ENCODE peak calls at places on chromosomes 6 and 20, in five cellular contexts. P is IMR-90, Y is mesothelial cell of epicardium, J is sigmoid colon, T is astrocyte. F is an unnamed sample.

GRCh38 chr6:69584536-69584912 is 212.3 kb downstream of the LMBRD1 start:
- DNase-seq in T (peak), J (no peak), P (no peak), Y (no peak), F (no peak)

GRCh38 chr6:33271098-33271607 is 523 bp downstream of the VPS52 start:
- DNase-seq in T (no peak), Y (no peak), J (peak), P (no peak), F (no peak)

GRCh38 chr6:33126101-33126714 is 50.4 kb downstream of the HLA-DPB1 start:
- DNase-seq in T (no peak), P (peak), Y (no peak), J (peak), F (peak)

GRCh38 chr20:54345817-54346216 is 129.6 kb upstream of the DOK5 start:
- DNase-seq in T (peak), Y (no peak), J (no peak), P (peak), F (no peak)

GRCh38 chr20:51767018-51767866 is 948 bp downstream of the ATP9A start:
- DNase-seq in T (peak), P (no peak), Y (peak), J (peak), F (peak)

GRCh38 chr6:141307309-141307998 is 825.3 kb upstream of the GJE1 start:
- DNase-seq in J (no peak), P (no peak), T (no peak), Y (no peak), F (no peak)

GRCh38 chr6:2028457-2029038 is 216.9 kb downstream of the GMDS start:
- DNase-seq in P (no peak), T (no peak), Y (no peak), J (no peak), F (no peak)

GRCh38 chr20:39631557-39631956 is 669.4 kb downstream of the DHX35 start:
- DNase-seq in T (peak), P (no peak), J (no peak), Y (no peak), F (no peak)

GRCh38 chr20:34675993-34676641 is 775 bp downstream of the PIGU start:
- DNase-seq in J (no peak), T (no peak), P (no peak), Y (no peak), F (no peak)

GRCh38 chr20:14673164-14673563 is 335.8 kb upstream of the FLRT3 start:
- DNase-seq in Y (no peak), T (no peak), P (no peak), J (no peak), F (no peak)

GRCh38 chr20:4167261-4168004 is 152.1 kb upstream of the RNF24 start:
- DNase-seq in Y (no peak), T (no peak), P (no peak), J (no peak), F (no peak)

GRCh38 chr6:147161974-147162495 is 42.2 kb upstream of the STXBP5 start:
- DNase-seq in T (peak), Y (no peak), P (peak), J (no peak), F (no peak)

GRCh38 chr6:42781811-42782688 is at the start of gene BICRAL:
- DNase-seq in P (peak), Y (peak), T (peak), J (peak), F (peak)

GRCh38 chr6:54188832-54189231 is 77.6 kb downstream of the MLIP start:
- DNase-seq in J (no peak), Y (no peak), T (no peak), P (no peak), F (no peak)

GRCh38 chr20:60206259-60206658 is 248.0 kb downstream of the CDH26 start:
- DNase-seq in Y (no peak), T (peak), J (no peak), P (peak), F (peak)

GRCh38 chr6:33962186-33962585 is 158.4 kb upstream of the MLN start:
- DNase-seq in P (peak), Y (no peak), T (no peak), J (no peak), F (peak)

GRCh38 chr6:150142304-150142656 is 564 bp upstream of the PPP1R14C start:
- DNase-seq in T (peak), P (no peak), Y (no peak), J (no peak), F (no peak)

GRCh38 chr6:6683964-6684363 is 95.4 kb downstream of the LY86 start:
- DNase-seq in Y (no peak), P (no peak), T (no peak), J (no peak), F (no peak)

GRCh38 chr6:21494505-21494904 is 99.0 kb upstream of the SOX4 start:
- DNase-seq in J (no peak), T (no peak), P (no peak), Y (no peak), F (no peak)

GRCh38 chr6:74167951-74168350 is 471.9 kb downstream of the CD109 start:
- DNase-seq in P (peak), J (no peak), T (no peak), Y (no peak), F (no peak)

GRCh38 chr6:132131777-132132176 is 180.6 kb upstream of the CCN2 start:
- DNase-seq in J (no peak), P (peak), Y (no peak), T (peak), F (peak)

GRCh38 chr20:46308258-46309157 is at the start of gene CDH22:
- DNase-seq in J (no peak), T (peak), P (peak), Y (peak), F (no peak)

GRCh38 chr6:112298021-112298745 is 43.8 kb upstream of the LAMA4 start:
- DNase-seq in Y (no peak), T (peak), P (peak), J (no peak), F (no peak)

GRCh38 chr6:1415416-1416063 is 26.2 kb downstream of the FOXF2 start:
- DNase-seq in P (peak), T (no peak), J (no peak), Y (peak), F (no peak)

GRCh38 chr6:107355659-107356058 is 103.7 kb downstream of the PDSS2 start:
- DNase-seq in Y (no peak), J (no peak), T (no peak), P (no peak), F (no peak)

GRCh38 chr6:170114956-170115855 is 175.7 kb downstream of the DLL1 start:
- DNase-seq in J (peak), Y (peak), P (no peak), T (no peak), F (peak)

GRCh38 chr6:150177260-150178246 is 34.7 kb downstream of the PPP1R14C start:
- DNase-seq in P (peak), J (no peak), Y (no peak), T (peak), F (no peak)

GRCh38 chr20:62776692-62777527 is 19.4 kb upstream of the MRGBP start:
- DNase-seq in Y (no peak), J (no peak), T (no peak), P (peak), F (no peak)